ENCODE peak calls at places on chromosome 1, in ten cellular contexts. M, U, V, L, D, E, R, X, H and C are unnamed samples.

GRCh38 chr1:186681136-186681535 is 913 bp upstream of the PTGS2 start:
- DNase-seq in M (no peak), U (no peak), V (no peak), L (no peak), D (no peak), E (no peak), R (no peak), X (no peak), H (no peak), C (no peak)

GRCh38 chr1:9798236-9799130 is 25.3 kb downstream of the CLSTN1 start:
- DNase-seq in M (no peak), U (peak), V (no peak), L (peak), D (no peak), E (no peak), R (no peak), X (peak), H (no peak), C (no peak)

GRCh38 chr1:33986389-33987095 is 122.7 kb downstream of the HMGB4 start:
- DNase-seq in M (no peak), U (peak), V (no peak), L (peak), D (peak), E (peak), R (no peak), X (peak), H (no peak), C (no peak)

GRCh38 chr1:220950576-220950975 is 71.3 kb downstream of the HLX start:
- DNase-seq in M (no peak), U (no peak), V (no peak), L (no peak), D (no peak), E (no peak), R (no peak), X (no peak), H (no peak), C (no peak)

GRCh38 chr1:214473392-214473791 is 78.0 kb downstream of the PTPN14 start:
- DNase-seq in M (no peak), U (peak), V (no peak), L (no peak), D (peak), E (no peak), R (no peak), X (no peak), H (no peak), C (no peak)

GRCh38 chr1:51567653-51568052 is 48.6 kb upstream of the EPS15 start:
- DNase-seq in M (no peak), U (peak), V (no peak), L (no peak), D (peak), E (no peak), R (no peak), X (peak), H (no peak), C (no peak)

GRCh38 chr1:207831517-207832327 is 79.2 kb downstream of the CD34 start:
- DNase-seq in M (no peak), U (no peak), V (peak), L (peak), D (no peak), E (peak), R (peak), X (no peak), H (no peak), C (no peak)

GRCh38 chr1:35269989-35270289 is 1.4 kb downstream of the ZMYM4 start:
- DNase-seq in M (no peak), U (no peak), V (no peak), L (no peak), D (no peak), E (no peak), R (no peak), X (no peak), H (no peak), C (no peak)

GRCh38 chr1:203038217-203038741 is 12.0 kb downstream of the PPFIA4 start:
- DNase-seq in M (peak), U (peak), V (no peak), L (peak), D (peak), E (peak), R (no peak), X (peak), H (no peak), C (no peak)

GRCh38 chr1:23643668-23644554 is 47.7 kb upstream of the RPL11 start:
- DNase-seq in M (no peak), U (no peak), V (no peak), L (peak), D (no peak), E (no peak), R (no peak), X (no peak), H (no peak), C (no peak)

GRCh38 chr1:21742578-21742977 is 40.4 kb downstream of the USP48 start:
- DNase-seq in M (no peak), U (no peak), V (no peak), L (no peak), D (no peak), E (no peak), R (no peak), X (no peak), H (no peak), C (no peak)